ENCODE peak calls at places on chromosomes 12 and 14, in four cellular contexts. F is GM12878, D is K562, P is HepG2. Q is an unnamed sample.

GRCh38 chr12:124744659-124745467 is 118.8 kb downstream of the SCARB1 start:
- DNase-seq in F (peak; percentile 48), D (peak; percentile 98), P (peak; percentile 78), Q (peak; percentile 79)

GRCh38 chr12:32272465-32272864 is 126.9 kb upstream of the FGD4 start:
- DNase-seq in F (no peak), D (no peak), P (no peak), Q (no peak)

GRCh38 chr12:12265571-12266388 is 1.1 kb downstream of the LRP6 start:
- DNase-seq in F (no peak), D (no peak), P (no peak), Q (peak; percentile 29)

GRCh38 chr12:2523317-2523716 is 271.5 kb upstream of the FKBP4 start:
- DNase-seq in F (no peak), D (no peak), P (no peak), Q (no peak)

GRCh38 chr14:100304825-100305445 is 1.3 kb downstream of the SLC25A29 start:
- DNase-seq in F (no peak), D (peak; percentile 56), P (no peak), Q (no peak)

GRCh38 chr12:64696065-64696741 is 63.0 kb downstream of the GNS start:
- DNase-seq in F (no peak), D (no peak), P (peak; percentile 28), Q (peak; percentile 27)

GRCh38 chr14:75456069-75457023 is 28.5 kb downstream of the JDP2 start:
- DNase-seq in F (no peak), D (no peak), P (no peak), Q (no peak)

GRCh38 chr12:39905152-39905551 is 200.7 kb downstream of the SLC2A13 start:
- DNase-seq in F (no peak), D (no peak), P (no peak), Q (peak; percentile 49)

GRCh38 chr14:96511667-96512066 is 9.5 kb downstream of the PAPOLA start:
- DNase-seq in F (no peak), D (no peak), P (no peak), Q (no peak)

GRCh38 chr14:20477211-20477876 is 8.1 kb downstream of the PNP start:
- DNase-seq in F (no peak), D (no peak), P (no peak), Q (peak; percentile 65)

GRCh38 chr14:74161526-74162158 is 76.9 kb downstream of the LIN52 start:
- DNase-seq in F (no peak), D (no peak), P (no peak), Q (no peak)

GRCh38 chr14:75995372-75996041 is 9.9 kb downstream of the IFT43 start:
- DNase-seq in F (no peak), D (no peak), P (no peak), Q (no peak)

GRCh38 chr12:124658302-124658701 is 90.9 kb upstream of the NCOR2 start:
- DNase-seq in F (no peak), D (no peak), P (no peak), Q (no peak)

GRCh38 chr14:31717294-31718085 is 156.3 kb downstream of the NUBPL start:
- DNase-seq in F (no peak), D (no peak), P (peak; percentile 84), Q (no peak)

DNA sequence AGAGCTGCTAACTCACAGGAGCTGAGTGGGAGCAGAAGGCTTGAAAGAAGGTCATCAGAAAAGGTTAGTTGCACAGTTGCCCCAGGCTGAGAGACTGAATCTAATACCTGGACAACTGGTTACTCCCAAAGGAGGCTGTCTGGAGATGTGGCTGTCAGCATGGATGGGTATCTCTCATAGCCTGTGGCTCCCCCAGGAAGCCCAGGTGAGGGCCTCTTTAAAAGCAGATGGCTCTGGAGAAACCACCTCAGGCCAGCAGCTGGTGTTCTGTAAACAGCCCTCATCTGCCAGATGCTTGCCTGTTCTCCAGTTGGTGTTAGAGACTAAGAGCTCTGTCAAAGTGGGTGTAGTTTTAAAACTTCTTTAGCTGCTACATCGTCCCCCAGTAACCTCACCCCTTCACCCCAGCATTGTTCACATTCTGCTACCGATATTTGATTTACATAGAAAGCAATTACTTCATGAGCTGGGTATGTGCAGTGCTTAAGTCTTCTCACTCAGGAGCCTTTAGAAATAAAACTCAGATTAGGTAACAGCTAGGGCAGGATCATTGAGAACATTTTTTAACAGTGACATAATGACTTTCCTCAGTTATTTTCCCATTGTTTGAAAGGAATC is 25.8 kb downstream of the DACT1 start:
- DNase-seq in F (no peak), D (no peak), P (no peak), Q (peak; percentile 24)
- TF ChIP-seq SMC3 in F (no peak), D (no peak), P (no peak), Q (no peak)

GRCh38 chr14:26685401-26685800 is 87.6 kb upstream of the NOVA1 start:
- DNase-seq in F (no peak), D (no peak), P (no peak), Q (no peak)

DNA sequence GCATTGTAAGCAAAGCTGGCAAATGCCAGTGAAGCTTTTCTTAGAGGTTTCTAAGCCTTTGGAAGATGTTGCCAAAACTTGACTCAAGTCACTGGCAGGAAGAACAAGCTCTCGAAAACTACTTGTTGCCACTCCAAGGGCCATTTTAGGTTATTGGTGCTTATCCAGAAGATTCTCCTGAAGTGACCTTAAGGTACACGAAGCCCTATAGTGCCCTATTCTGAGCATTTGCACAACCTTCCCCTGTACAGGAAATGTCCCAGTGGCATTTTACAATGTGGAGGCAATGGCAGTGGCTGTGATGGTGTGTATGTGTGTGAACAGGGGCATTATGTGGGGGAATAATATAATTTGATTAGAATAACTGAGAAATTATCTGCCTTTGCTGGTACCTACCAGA is 89.6 kb upstream of the NOVA1 start:
- DNase-seq in F (no peak), D (no peak), P (no peak), Q (no peak)
- H3K4me3 ChIP-seq in F (no peak overlapping the region), D (no peak overlapping the region), P (no peak overlapping the region), Q (no peak overlapping the region)

GRCh38 chr12:103877934-103878510 is 37.0 kb upstream of the NT5DC3 start:
- DNase-seq in F (peak; percentile 49), D (peak; percentile 69), P (peak; percentile 64), Q (peak; percentile 66)
- TF ChIP-seq TAF1 in F (no peak), D (no peak), P (no peak), Q (no peak)

GRCh38 chr14:55123101-55123500 is 6.0 kb upstream of the LGALS3 start:
- DNase-seq in F (no peak), D (no peak), P (no peak), Q (peak; percentile 40)
- TF ChIP-seq SMC3 in F (no peak), D (no peak), P (no peak), Q (no peak)

GRCh38 chr14:69483765-69484443 is 624 bp upstream of the PLEKHD1 start:
- DNase-seq in F (no peak), D (no peak), P (no peak), Q (peak; percentile 82)
- H3K4me3 ChIP-seq in F (no peak overlapping the region), D (no peak overlapping the region), P (peak overlapping the region; percentile 67), Q (peak overlapping the region; percentile 54)

GRCh38 chr14:50407089-50407813 is 10.6 kb upstream of the CDKL1 start:
- DNase-seq in F (no peak), D (no peak), P (no peak), Q (no peak)

GRCh38 chr14:50399251-50400032 is 2.8 kb upstream of the CDKL1 start:
- DNase-seq in F (no peak), D (no peak), P (no peak), Q (no peak)

GRCh38 chr14:50400461-50400860 is 3.8 kb upstream of the CDKL1 start:
- DNase-seq in F (no peak), D (no peak), P (no peak), Q (no peak)

GRCh38 chr14:50403433-50403832 is 6.8 kb upstream of the CDKL1 start:
- DNase-seq in F (no peak), D (no peak), P (no peak), Q (no peak)

GRCh38 chr14:50402965-50403364 is 6.3 kb upstream of the CDKL1 start:
- DNase-seq in F (no peak), D (no peak), P (no peak), Q (no peak)
- TF ChIP-seq TAF1 in F (no peak), D (no peak), P (no peak), Q (no peak)

GRCh38 chr12:56571131-56571530 is 49.5 kb downstream of the RBMS2 start:
- DNase-seq in F (no peak), D (no peak), P (no peak), Q (no peak)

GRCh38 chr12:56565510-56566101 is 44.0 kb downstream of the RBMS2 start:
- DNase-seq in F (no peak), D (peak; percentile 46), P (peak; percentile 54), Q (no peak)
- TF ChIP-seq SMC3 in F (no peak), D (no peak), P (no peak), Q (no peak)

GRCh38 chr14:59377485-59377884 is 87.7 kb downstream of the GPR135 start:
- DNase-seq in F (no peak), D (no peak), P (no peak), Q (no peak)

GRCh38 chr14:59371762-59372161 is 93.4 kb downstream of the GPR135 start:
- DNase-seq in F (no peak), D (no peak), P (no peak), Q (no peak)

GRCh38 chr14:59377991-59378720 is 87.0 kb downstream of the GPR135 start:
- DNase-seq in F (no peak), D (no peak), P (no peak), Q (no peak)

GRCh38 chr14:59374048-59374447 is 91.1 kb downstream of the GPR135 start:
- DNase-seq in F (no peak), D (no peak), P (peak; percentile 72), Q (no peak)

GRCh38 chr14:59376691-59377090 is 88.5 kb downstream of the GPR135 start:
- DNase-seq in F (no peak), D (no peak), P (no peak), Q (no peak)
- H3K4me3 ChIP-seq in F (no peak overlapping the region), D (no peak overlapping the region), P (no peak overlapping the region), Q (no peak overlapping the region)

GRCh38 chr14:61556455-61556854 is 138.9 kb upstream of the HIF1A start:
- DNase-seq in F (no peak), D (no peak), P (peak; percentile 50), Q (no peak)

GRCh38 chr14:61551419-61551818 is 143.9 kb upstream of the HIF1A start:
- DNase-seq in F (no peak), D (no peak), P (no peak), Q (no peak)

GRCh38 chr14:61555056-61555838 is 140.1 kb upstream of the HIF1A start:
- DNase-seq in F (no peak), D (no peak), P (no peak), Q (no peak)

GRCh38 chr14:61552196-61552595 is 143.1 kb upstream of the HIF1A start:
- DNase-seq in F (no peak), D (no peak), P (no peak), Q (no peak)

DNA sequence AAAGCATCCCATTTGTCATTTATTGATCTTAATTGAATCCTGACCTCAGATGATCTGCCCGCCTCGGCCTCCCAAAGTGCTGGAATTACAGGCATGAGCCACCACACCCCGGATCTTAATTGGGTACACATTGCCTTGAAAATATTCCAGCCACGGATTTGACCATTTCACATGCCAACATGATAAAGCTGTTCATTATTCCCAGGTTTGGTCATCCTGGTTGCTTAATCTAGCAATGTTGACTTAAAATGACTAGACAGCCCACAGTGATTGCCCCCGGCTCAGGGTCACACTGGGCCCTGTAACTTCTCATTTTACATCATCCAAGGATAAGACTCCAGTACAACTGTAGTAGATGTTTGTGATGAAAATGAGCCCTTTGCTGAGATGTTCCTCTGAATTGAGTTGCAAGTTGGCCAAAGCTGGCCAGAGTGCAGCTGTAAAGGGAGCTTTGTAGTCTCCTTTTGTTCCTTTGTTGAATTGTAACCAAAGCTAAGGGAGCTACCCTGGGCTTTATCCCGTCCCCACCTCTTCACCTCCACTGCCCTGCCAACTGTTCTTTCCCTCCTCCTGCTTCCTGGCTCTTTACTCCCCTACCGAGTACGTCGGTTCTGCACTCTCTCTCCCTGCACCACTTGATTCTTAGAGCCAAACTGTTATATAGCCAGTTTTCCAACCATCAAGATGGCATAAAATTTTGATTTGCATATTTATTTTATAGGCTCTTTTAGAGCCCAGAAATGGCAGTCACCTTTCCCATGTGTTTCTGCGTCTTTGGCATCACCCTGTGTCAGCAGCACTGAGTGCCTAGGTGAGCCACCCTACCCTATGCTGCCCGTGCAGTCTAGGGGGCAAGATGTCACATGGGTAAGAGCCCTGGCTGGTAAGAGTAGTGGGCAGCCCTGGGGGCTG is 141.3 kb upstream of the HIF1A start:
- DNase-seq in F (no peak), D (no peak), P (peak; percentile 99), Q (no peak)
- TF ChIP-seq TAF1 in F (no peak), D (no peak), P (peak; percentile 16), Q (no peak)